ENCODE peak calls at places on chromosome 10, in four cellular contexts. G is IMR-90, V is H1, D is mesendoderm. A is an unnamed sample.

GRCh38 chr10:51501396-51501795 is 198.0 kb downstream of the CSTF2T start:
- DNase-seq in G (peak), V (no peak), D (no peak), A (no peak)

GRCh38 chr10:68099736-68100135 is 9.6 kb upstream of the MYPN start:
- DNase-seq in G (peak), V (no peak), D (no peak), A (no peak)

GRCh38 chr10:74991435-74991834 is 120.0 kb upstream of the SAMD8 start:
- DNase-seq in G (no peak), V (no peak), D (peak), A (no peak)

GRCh38 chr10:44390585-44391072 is 5.7 kb upstream of the CXCL12 start:
- DNase-seq in G (no peak), V (no peak), D (no peak), A (no peak)

GRCh38 chr10:78419481-78420265 is 386.0 kb downstream of the RPS24 start:
- DNase-seq in G (no peak), V (no peak), D (no peak), A (peak)

GRCh38 chr10:132165416-132165980 is 21.2 kb upstream of the DPYSL4 start:
- DNase-seq in G (no peak), V (no peak), D (no peak), A (no peak)

GRCh38 chr10:129772472-129773358 is 191.4 kb downstream of the EBF3 start:
- DNase-seq in G (no peak), V (no peak), D (no peak), A (peak)

GRCh38 chr10:6722616-6723004 is 142.5 kb upstream of the PRKCQ start:
- DNase-seq in G (peak), V (no peak), D (no peak), A (no peak)

GRCh38 chr10:2920638-2921037 is 146.7 kb upstream of the PFKP start:
- DNase-seq in G (no peak), V (no peak), D (no peak), A (no peak)

GRCh38 chr10:117899181-117899683 is 147.5 kb downstream of the RAB11FIP2 start:
- DNase-seq in G (no peak), V (no peak), D (no peak), A (peak)

GRCh38 chr10:125782661-125783060 is 7.0 kb upstream of the MMP21 start:
- DNase-seq in G (peak), V (no peak), D (peak), A (no peak)

GRCh38 chr10:89122431-89123066 is 84.6 kb downstream of the CH25H start:
- DNase-seq in G (peak), V (no peak), D (no peak), A (no peak)

GRCh38 chr10:131653140-131653539 is 247.7 kb upstream of the PPP2R2D start:
- DNase-seq in G (no peak), V (no peak), D (no peak), A (no peak)

GRCh38 chr10:117945651-117946050 is 101.1 kb downstream of the RAB11FIP2 start:
- DNase-seq in G (no peak), V (no peak), D (no peak), A (no peak)

GRCh38 chr10:33034931-33035330 is 76.9 kb upstream of the ITGB1 start:
- DNase-seq in G (no peak), V (no peak), D (no peak), A (no peak)

GRCh38 chr10:33036670-33037069 is 78.6 kb upstream of the ITGB1 start:
- DNase-seq in G (no peak), V (no peak), D (no peak), A (no peak)

GRCh38 chr10:33037726-33038125 is 79.7 kb upstream of the ITGB1 start:
- DNase-seq in G (no peak), V (no peak), D (no peak), A (no peak)

GRCh38 chr10:33032354-33033254 is 74.6 kb upstream of the ITGB1 start:
- DNase-seq in G (peak), V (no peak), D (no peak), A (no peak)

DNA sequence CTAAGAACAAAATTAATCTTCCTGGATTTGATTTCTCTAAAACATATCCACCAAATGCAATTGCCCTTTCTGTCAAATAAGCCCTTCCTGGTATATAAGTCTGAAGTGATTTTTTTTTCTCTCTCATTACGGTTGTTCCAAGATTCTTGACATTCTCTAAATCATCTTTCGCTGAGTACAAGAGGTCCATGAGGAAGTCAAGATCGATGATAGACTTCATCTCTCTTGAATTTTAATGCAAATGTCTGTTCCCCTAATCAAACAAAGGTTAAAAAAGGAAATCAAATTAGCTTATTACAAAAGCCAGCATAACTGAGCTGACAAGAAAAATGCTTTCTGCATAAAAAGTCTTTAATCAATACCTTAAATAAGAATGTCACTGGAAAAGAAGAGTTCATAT is 77.4 kb upstream of the ITGB1 start:
- DNase-seq in G (no peak), V (no peak), D (no peak), A (no peak)
- H3K56ac ChIP-seq in G (no peak), V (no peak), D (no peak), A (no peak)

DNA sequence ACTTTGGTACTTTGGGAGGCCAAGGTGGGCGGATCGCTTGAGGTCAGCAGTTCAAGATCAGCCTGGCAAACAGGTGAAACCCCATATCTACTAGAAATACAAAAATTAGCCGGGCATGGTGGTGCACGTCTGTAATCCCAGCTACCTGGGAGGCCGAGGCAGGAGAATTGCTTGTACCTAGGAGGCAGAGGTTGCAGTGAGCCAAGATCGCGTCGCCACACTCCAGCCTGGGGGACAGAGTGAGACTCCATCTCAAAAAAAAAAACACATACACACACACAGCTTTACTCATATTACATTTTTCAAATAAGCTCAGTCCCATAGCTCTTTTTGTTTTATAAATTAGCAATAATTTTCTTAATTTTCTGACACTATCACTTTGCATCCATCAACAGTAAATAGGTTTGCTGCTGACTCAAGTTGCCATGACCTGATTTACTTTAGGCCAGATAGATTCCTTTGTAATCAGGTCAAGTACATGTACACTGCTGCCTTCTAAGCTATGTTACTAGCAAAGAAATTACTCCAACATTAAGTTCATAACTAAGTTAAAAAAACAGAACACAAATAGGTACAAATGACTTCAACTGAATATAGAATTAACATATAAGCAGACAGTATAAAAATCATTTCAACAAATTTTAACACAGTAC is 31.5 kb downstream of the WAPL start:
- DNase-seq in G (no peak), V (no peak), D (no peak), A (no peak)
- H3K56ac ChIP-seq in G (no peak), V (no peak), D (no peak), A (no peak)

DNA sequence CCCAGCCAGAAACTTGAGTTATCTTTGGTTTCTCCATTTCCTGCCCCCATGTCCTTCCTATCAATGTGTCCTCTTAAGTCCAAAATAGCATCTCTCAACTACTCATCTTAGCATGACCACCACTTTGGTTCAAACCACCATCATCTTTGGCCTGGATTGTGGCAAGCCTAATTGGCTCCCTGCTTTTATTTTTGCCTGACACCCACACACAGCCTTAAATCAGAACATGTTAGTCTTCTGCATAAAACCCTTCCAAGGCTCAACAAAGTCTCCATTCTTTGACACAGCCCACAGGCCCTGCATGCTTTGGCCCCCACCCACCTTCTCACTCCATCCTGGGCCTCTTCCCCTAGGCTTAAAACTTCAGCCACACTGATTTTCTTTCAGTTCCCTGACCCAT is 2.0 kb upstream of the TSPAN14 start:
- DNase-seq in G (no peak), V (no peak), D (no peak), A (no peak)
- H3K56ac ChIP-seq in G (no peak), V (no peak), D (no peak), A (no peak)

DNA sequence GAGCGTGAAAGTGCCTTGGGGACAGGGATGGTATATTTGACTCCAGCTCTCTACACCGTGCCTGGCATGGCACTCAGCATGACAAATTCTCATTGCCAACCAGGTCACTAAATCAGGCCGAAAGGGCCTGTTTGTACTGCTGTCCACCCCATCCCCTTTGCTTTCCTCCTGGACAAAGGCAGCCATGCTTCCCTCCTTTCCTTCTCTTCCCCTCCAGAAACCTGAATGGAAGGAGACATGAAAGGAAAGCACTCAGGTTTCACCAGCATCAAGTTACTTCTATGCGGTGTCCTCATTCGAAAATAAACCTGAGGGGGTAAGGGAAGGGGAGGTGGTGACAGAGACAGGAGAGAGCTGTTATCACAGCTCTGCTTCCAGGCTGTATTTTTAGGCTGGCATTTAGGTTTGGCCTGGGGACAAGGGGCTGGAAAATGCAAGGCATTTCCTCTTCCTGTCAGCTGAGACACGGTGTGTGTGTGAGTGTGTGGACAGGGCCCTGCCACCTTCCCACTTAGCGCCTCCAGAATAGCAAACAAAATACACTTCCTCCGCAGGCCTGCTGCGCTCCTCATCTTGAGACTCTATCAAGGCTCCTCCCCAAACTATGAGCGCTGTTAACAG is 79.9 kb upstream of the COL13A1 start:
- DNase-seq in G (peak), V (no peak), D (peak), A (no peak)
- H3K56ac ChIP-seq in G (no peak), V (no peak), D (peak), A (no peak)

DNA sequence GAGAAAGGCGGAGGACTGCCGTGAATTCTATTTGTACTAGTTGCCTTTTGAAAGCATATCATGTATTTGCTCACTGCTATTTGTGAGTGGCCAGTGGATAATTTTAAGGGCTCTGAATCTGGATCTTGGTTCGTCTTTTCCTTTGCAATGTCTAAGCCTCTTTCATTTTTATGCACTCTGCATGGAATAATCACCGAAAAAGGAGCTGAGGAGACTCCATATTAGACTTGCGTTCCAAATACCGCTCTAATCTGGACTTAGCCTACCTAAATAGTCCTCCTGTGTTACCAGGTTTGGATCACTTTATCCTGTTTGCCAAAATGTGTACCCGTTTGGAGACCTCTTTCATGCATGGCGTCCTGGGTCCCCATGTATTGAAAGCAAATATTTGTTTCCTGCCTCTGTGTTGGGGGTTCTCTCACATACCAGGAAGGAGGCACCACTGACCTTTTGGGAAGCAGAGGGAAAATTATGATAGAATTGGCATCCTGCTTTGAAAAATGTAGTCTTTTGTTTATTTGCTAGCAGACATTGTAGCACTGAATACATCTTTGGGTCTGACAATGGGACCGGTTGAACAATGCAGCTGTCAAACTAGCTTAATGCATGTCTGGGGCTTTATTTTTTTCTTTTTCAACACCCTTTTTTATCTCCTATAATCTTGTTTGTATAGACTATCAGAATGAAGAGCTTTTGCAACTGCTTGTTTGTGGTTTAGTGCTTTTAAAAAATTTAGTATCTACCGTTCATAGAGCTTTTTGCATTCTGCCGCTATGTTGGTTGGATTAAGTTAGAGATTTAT is 11.8 kb upstream of the CELF2 start:
- DNase-seq in G (no peak), V (no peak), D (no peak), A (no peak)
- H3K56ac ChIP-seq in G (no peak), V (no peak), D (no peak), A (no peak)

GRCh38 chr10:28432210-28432676 is 100.7 kb upstream of the WAC start:
- DNase-seq in G (peak), V (peak), D (peak), A (peak)
- H3K56ac ChIP-seq in G (no peak), V (no peak), D (no peak), A (no peak)

DNA sequence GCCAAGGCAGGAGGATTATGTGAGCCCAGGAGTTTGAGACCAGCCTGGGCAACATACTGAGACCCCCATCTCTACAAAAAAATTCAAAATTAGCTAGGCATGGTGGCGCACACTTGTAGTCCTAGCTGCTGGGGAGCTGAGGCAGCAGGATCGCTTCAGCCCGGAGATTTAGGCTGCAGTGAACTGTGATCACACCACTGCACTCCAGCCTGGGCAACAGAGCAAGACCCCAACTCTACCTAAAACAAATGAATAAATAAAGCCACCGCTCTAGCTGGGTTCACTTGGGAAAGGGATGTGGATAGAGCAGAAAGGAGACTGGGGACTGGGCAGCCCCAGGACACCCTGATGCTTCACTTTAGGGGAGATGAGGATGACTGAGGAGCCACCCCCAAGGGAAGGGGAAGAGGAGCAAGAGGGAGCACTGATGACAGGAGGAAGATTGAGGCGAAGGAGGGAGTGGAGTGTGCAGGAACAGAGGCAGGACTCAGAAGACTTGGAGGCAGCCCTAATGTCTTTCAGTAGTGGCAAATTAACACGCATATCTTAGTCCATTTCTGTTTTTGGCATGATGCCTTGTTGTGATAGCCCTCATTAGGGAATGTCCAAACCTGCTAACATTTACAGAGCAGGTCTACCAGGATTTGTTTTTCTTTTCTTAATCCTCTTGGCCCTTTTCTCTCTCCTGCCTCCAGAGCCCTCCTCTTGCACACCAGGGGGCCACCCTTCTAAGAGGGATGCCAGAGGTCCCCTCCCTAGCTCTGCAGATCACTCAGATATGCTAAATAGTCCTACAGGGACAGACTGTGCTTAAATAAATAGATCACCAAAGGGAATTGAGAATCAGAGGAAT is 88.3 kb downstream of the C10orf105 start:
- DNase-seq in G (no peak), V (no peak), D (peak), A (no peak)
- H3K56ac ChIP-seq in G (no peak), V (no peak), D (peak), A (no peak)